ENCODE peak calls at places on chromosomes 4 and X, in nine cellular contexts. One of them, this sample, is unnamed.
A peak's percentile ranks its signal among the peaks of the same experiment; 100 is the strongest.

GRCh38 chr4:164318350-164318749 is 435.6 kb upstream of the SMIM31 start:
- DNase-seq in astrocyte of the spinal cord: no peak
- DNase-seq in AG10803: no peak
- DNase-seq in uterus: no peak
- DNase-seq in esophagus squamous epithelium: no peak
- DNase-seq in sigmoid colon: no peak
- DNase-seq in AG04450: no peak
- DNase-seq in stomach: no peak
- DNase-seq in spleen: no peak
- DNase-seq in this sample: no peak

GRCh38 chr4:173152104-173152503 is 16.5 kb upstream of the GALNT7 start:
- DNase-seq in astrocyte of the spinal cord: no peak
- DNase-seq in AG10803: no peak
- DNase-seq in uterus: no peak
- DNase-seq in esophagus squamous epithelium: no peak
- DNase-seq in sigmoid colon: no peak
- DNase-seq in AG04450: no peak
- DNase-seq in stomach: no peak
- DNase-seq in spleen: no peak
- DNase-seq in this sample: no peak

GRCh38 chr4:84994280-84994679 is 27.8 kb upstream of the WDFY3 start:
- DNase-seq in astrocyte of the spinal cord: peak; percentile 1
- DNase-seq in AG10803: peak; percentile 11
- DNase-seq in uterus: no peak
- DNase-seq in esophagus squamous epithelium: no peak
- DNase-seq in sigmoid colon: no peak
- DNase-seq in AG04450: no peak
- DNase-seq in stomach: no peak
- DNase-seq in spleen: no peak
- DNase-seq in this sample: no peak

GRCh38 chr4:7464259-7464655 is 29.5 kb upstream of the PSAPL1 start:
- DNase-seq in astrocyte of the spinal cord: no peak
- DNase-seq in AG10803: no peak
- DNase-seq in uterus: no peak
- DNase-seq in esophagus squamous epithelium: no peak
- DNase-seq in sigmoid colon: no peak
- DNase-seq in AG04450: no peak
- DNase-seq in stomach: no peak
- DNase-seq in spleen: no peak
- DNase-seq in this sample: no peak

GRCh38 chr4:52368895-52369294 is 290.2 kb downstream of the USP46 start:
- DNase-seq in astrocyte of the spinal cord: no peak
- DNase-seq in AG10803: no peak
- DNase-seq in uterus: no peak
- DNase-seq in esophagus squamous epithelium: no peak
- DNase-seq in sigmoid colon: no peak
- DNase-seq in AG04450: no peak
- DNase-seq in stomach: no peak
- DNase-seq in spleen: no peak
- DNase-seq in this sample: no peak

GRCh38 chrX:108261541-108262218 is 170.1 kb downstream of the ATG4A start:
- DNase-seq in astrocyte of the spinal cord: peak; percentile 28
- DNase-seq in AG10803: no peak
- DNase-seq in uterus: no peak
- DNase-seq in esophagus squamous epithelium: no peak
- DNase-seq in sigmoid colon: no peak
- DNase-seq in AG04450: peak; percentile 81
- DNase-seq in stomach: no peak
- DNase-seq in spleen: no peak
- DNase-seq in this sample: peak; percentile 69

GRCh38 chr4:6751611-6752485 is 30.7 kb upstream of the KIAA0232 start:
- DNase-seq in astrocyte of the spinal cord: no peak
- DNase-seq in AG10803: no peak
- DNase-seq in uterus: no peak
- DNase-seq in esophagus squamous epithelium: no peak
- DNase-seq in sigmoid colon: no peak
- DNase-seq in AG04450: no peak
- DNase-seq in stomach: no peak
- DNase-seq in spleen: no peak
- DNase-seq in this sample: no peak

GRCh38 chrX:10341309-10341708 is 184.5 kb downstream of the CLCN4 start:
- DNase-seq in astrocyte of the spinal cord: no peak
- DNase-seq in AG10803: no peak
- DNase-seq in uterus: no peak
- DNase-seq in esophagus squamous epithelium: no peak
- DNase-seq in sigmoid colon: no peak
- DNase-seq in AG04450: no peak
- DNase-seq in stomach: no peak
- DNase-seq in spleen: no peak
- DNase-seq in this sample: no peak

GRCh38 chrX:29662759-29663503 is 552.4 kb upstream of the MAGEB2 start:
- DNase-seq in astrocyte of the spinal cord: peak; percentile 94
- DNase-seq in AG10803: peak; percentile 86
- DNase-seq in uterus: no peak
- DNase-seq in esophagus squamous epithelium: no peak
- DNase-seq in sigmoid colon: no peak
- DNase-seq in AG04450: peak; percentile 85
- DNase-seq in stomach: no peak
- DNase-seq in spleen: no peak
- DNase-seq in this sample: peak; percentile 86

GRCh38 chr4:2289311-2289954 is 27.5 kb upstream of the MXD4 start:
- DNase-seq in astrocyte of the spinal cord: no peak
- DNase-seq in AG10803: no peak
- DNase-seq in uterus: peak; percentile 11
- DNase-seq in esophagus squamous epithelium: no peak
- DNase-seq in sigmoid colon: peak; percentile 55
- DNase-seq in AG04450: no peak
- DNase-seq in stomach: no peak
- DNase-seq in spleen: peak; percentile 73
- DNase-seq in this sample: no peak

GRCh38 chr4:2287594-2287915 is 25.6 kb upstream of the MXD4 start:
- DNase-seq in astrocyte of the spinal cord: no peak
- DNase-seq in AG10803: no peak
- DNase-seq in uterus: no peak
- DNase-seq in esophagus squamous epithelium: no peak
- DNase-seq in sigmoid colon: peak; percentile 46
- DNase-seq in AG04450: no peak
- DNase-seq in stomach: no peak
- DNase-seq in spleen: peak; percentile 47
- DNase-seq in this sample: no peak

GRCh38 chr4:2289955-2290333 is 28.0 kb upstream of the MXD4 start:
- DNase-seq in astrocyte of the spinal cord: no peak
- DNase-seq in AG10803: no peak
- DNase-seq in uterus: no peak
- DNase-seq in esophagus squamous epithelium: no peak
- DNase-seq in sigmoid colon: peak; percentile 49
- DNase-seq in AG04450: no peak
- DNase-seq in stomach: no peak
- DNase-seq in spleen: no peak
- DNase-seq in this sample: no peak

GRCh38 chr4:2286904-2287593 is 25.1 kb upstream of the MXD4 start:
- DNase-seq in astrocyte of the spinal cord: no peak
- DNase-seq in AG10803: no peak
- DNase-seq in uterus: no peak
- DNase-seq in esophagus squamous epithelium: no peak
- DNase-seq in sigmoid colon: peak; percentile 10
- DNase-seq in AG04450: no peak
- DNase-seq in stomach: no peak
- DNase-seq in spleen: peak; percentile 60
- DNase-seq in this sample: peak; percentile 33

DNA sequence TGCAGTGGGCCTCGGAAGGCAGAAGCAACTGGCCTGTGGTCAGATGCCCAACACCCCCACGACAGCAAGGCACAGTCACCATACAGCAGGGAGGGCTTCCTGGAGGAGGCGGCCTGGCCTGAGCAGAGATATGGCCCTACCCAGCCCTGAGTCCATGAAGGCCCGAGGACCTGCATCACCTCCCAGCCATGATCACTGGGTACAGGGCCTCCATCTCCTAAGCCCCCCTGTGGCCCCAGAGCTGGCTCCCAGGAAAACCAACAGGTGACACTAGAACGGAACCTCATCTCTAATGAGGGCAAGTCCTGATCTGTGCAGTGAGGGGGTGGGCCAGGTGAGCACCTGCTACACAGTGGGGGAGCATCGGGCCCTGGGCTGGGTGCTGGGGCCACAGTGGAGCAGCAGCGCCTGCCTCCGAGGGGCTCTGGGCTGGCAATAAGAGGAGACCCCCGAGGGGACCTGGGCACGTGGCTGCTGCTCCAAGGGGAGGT is 26.2 kb upstream of the MXD4 start:
- DNase-seq in astrocyte of the spinal cord: no peak
- DNase-seq in AG10803: no peak
- DNase-seq in uterus: peak; percentile 9
- DNase-seq in esophagus squamous epithelium: no peak
- DNase-seq in sigmoid colon: peak; percentile 43
- DNase-seq in AG04450: no peak
- DNase-seq in stomach: no peak
- DNase-seq in spleen: peak; percentile 69
- DNase-seq in this sample: no peak
- H3K4me3 ChIP-seq in astrocyte of the spinal cord: no peak overlapping the region
- H3K4me3 ChIP-seq in AG10803: no peak overlapping the region
- H3K4me3 ChIP-seq in uterus: no peak overlapping the region
- H3K4me3 ChIP-seq in esophagus squamous epithelium: no peak overlapping the region
- H3K4me3 ChIP-seq in sigmoid colon: no peak overlapping the region
- H3K4me3 ChIP-seq in AG04450: no peak overlapping the region
- H3K4me3 ChIP-seq in stomach: no peak overlapping the region
- H3K4me3 ChIP-seq in spleen: no peak overlapping the region
- H3K4me3 ChIP-seq in this sample: no peak overlapping the region

GRCh38 chr4:1821679-1822567 is 28.8 kb downstream of the FGFR3 start:
- DNase-seq in astrocyte of the spinal cord: no peak
- DNase-seq in AG10803: no peak
- DNase-seq in uterus: no peak
- DNase-seq in esophagus squamous epithelium: no peak
- DNase-seq in sigmoid colon: no peak
- DNase-seq in AG04450: no peak
- DNase-seq in stomach: no peak
- DNase-seq in spleen: no peak
- DNase-seq in this sample: no peak
- TF ChIP-seq CTCF in astrocyte of the spinal cord: no peak
- TF ChIP-seq CTCF in AG10803: no peak
- TF ChIP-seq CTCF in uterus: no peak
- TF ChIP-seq CTCF in esophagus squamous epithelium: no peak
- TF ChIP-seq CTCF in sigmoid colon: no peak
- TF ChIP-seq CTCF in AG04450: no peak
- TF ChIP-seq CTCF in stomach: no peak
- TF ChIP-seq CTCF in spleen: no peak
- TF ChIP-seq CTCF in this sample: no peak

GRCh38 chrX:40085714-40086113 is 12.0 kb downstream of the BCOR start:
- DNase-seq in astrocyte of the spinal cord: no peak
- DNase-seq in AG10803: no peak
- DNase-seq in uterus: no peak
- DNase-seq in esophagus squamous epithelium: no peak
- DNase-seq in sigmoid colon: no peak
- DNase-seq in AG04450: no peak
- DNase-seq in stomach: no peak
- DNase-seq in spleen: no peak
- DNase-seq in this sample: no peak

GRCh38 chrX:40086569-40087335 is 11.0 kb downstream of the BCOR start:
- DNase-seq in astrocyte of the spinal cord: no peak
- DNase-seq in AG10803: no peak
- DNase-seq in uterus: no peak
- DNase-seq in esophagus squamous epithelium: no peak
- DNase-seq in sigmoid colon: peak; percentile 79
- DNase-seq in AG04450: peak; percentile 47
- DNase-seq in stomach: no peak
- DNase-seq in spleen: no peak
- DNase-seq in this sample: peak; percentile 66

GRCh38 chrX:40084471-40084870 is 13.3 kb downstream of the BCOR start:
- DNase-seq in astrocyte of the spinal cord: no peak
- DNase-seq in AG10803: no peak
- DNase-seq in uterus: no peak
- DNase-seq in esophagus squamous epithelium: no peak
- DNase-seq in sigmoid colon: no peak
- DNase-seq in AG04450: no peak
- DNase-seq in stomach: no peak
- DNase-seq in spleen: no peak
- DNase-seq in this sample: no peak

GRCh38 chrX:40083979-40084359 is 13.8 kb downstream of the BCOR start:
- DNase-seq in astrocyte of the spinal cord: no peak
- DNase-seq in AG10803: no peak
- DNase-seq in uterus: no peak
- DNase-seq in esophagus squamous epithelium: no peak
- DNase-seq in sigmoid colon: no peak
- DNase-seq in AG04450: no peak
- DNase-seq in stomach: no peak
- DNase-seq in spleen: no peak
- DNase-seq in this sample: no peak

GRCh38 chrX:40085086-40085551 is 12.6 kb downstream of the BCOR start:
- DNase-seq in astrocyte of the spinal cord: no peak
- DNase-seq in AG10803: peak; percentile 88
- DNase-seq in uterus: no peak
- DNase-seq in esophagus squamous epithelium: no peak
- DNase-seq in sigmoid colon: no peak
- DNase-seq in AG04450: peak; percentile 54
- DNase-seq in stomach: no peak
- DNase-seq in spleen: no peak
- DNase-seq in this sample: peak; percentile 80
- H3K4me3 ChIP-seq in astrocyte of the spinal cord: no peak overlapping the region
- H3K4me3 ChIP-seq in AG10803: peak overlapping the region; percentile 9
- H3K4me3 ChIP-seq in uterus: no peak overlapping the region
- H3K4me3 ChIP-seq in esophagus squamous epithelium: no peak overlapping the region
- H3K4me3 ChIP-seq in sigmoid colon: no peak overlapping the region
- H3K4me3 ChIP-seq in AG04450: no peak overlapping the region
- H3K4me3 ChIP-seq in stomach: no peak overlapping the region
- H3K4me3 ChIP-seq in spleen: no peak overlapping the region
- H3K4me3 ChIP-seq in this sample: no peak overlapping the region

GRCh38 chr4:40553995-40554394 is 75.7 kb downstream of the RBM47 start:
- DNase-seq in astrocyte of the spinal cord: no peak
- DNase-seq in AG10803: no peak
- DNase-seq in uterus: no peak
- DNase-seq in esophagus squamous epithelium: no peak
- DNase-seq in sigmoid colon: no peak
- DNase-seq in AG04450: no peak
- DNase-seq in stomach: no peak
- DNase-seq in spleen: peak; percentile 81
- DNase-seq in this sample: no peak

GRCh38 chr4:40548256-40548655 is 81.4 kb downstream of the RBM47 start:
- DNase-seq in astrocyte of the spinal cord: peak; percentile 53
- DNase-seq in AG10803: peak; percentile 12
- DNase-seq in uterus: no peak
- DNase-seq in esophagus squamous epithelium: no peak
- DNase-seq in sigmoid colon: no peak
- DNase-seq in AG04450: no peak
- DNase-seq in stomach: no peak
- DNase-seq in spleen: no peak
- DNase-seq in this sample: peak; percentile 29

GRCh38 chr4:40547446-40548132 is 82.1 kb downstream of the RBM47 start:
- DNase-seq in astrocyte of the spinal cord: no peak
- DNase-seq in AG10803: no peak
- DNase-seq in uterus: no peak
- DNase-seq in esophagus squamous epithelium: no peak
- DNase-seq in sigmoid colon: no peak
- DNase-seq in AG04450: no peak
- DNase-seq in stomach: no peak
- DNase-seq in spleen: no peak
- DNase-seq in this sample: no peak

GRCh38 chr4:40552536-40552935 is 77.1 kb downstream of the RBM47 start:
- DNase-seq in astrocyte of the spinal cord: peak; percentile 67
- DNase-seq in AG10803: no peak
- DNase-seq in uterus: no peak
- DNase-seq in esophagus squamous epithelium: no peak
- DNase-seq in sigmoid colon: no peak
- DNase-seq in AG04450: no peak
- DNase-seq in stomach: no peak
- DNase-seq in spleen: no peak
- DNase-seq in this sample: no peak

GRCh38 chr4:40550900-40551546 is 78.6 kb downstream of the RBM47 start:
- DNase-seq in astrocyte of the spinal cord: peak; percentile 30
- DNase-seq in AG10803: peak; percentile 42
- DNase-seq in uterus: no peak
- DNase-seq in esophagus squamous epithelium: no peak
- DNase-seq in sigmoid colon: no peak
- DNase-seq in AG04450: no peak
- DNase-seq in stomach: peak; percentile 49
- DNase-seq in spleen: no peak
- DNase-seq in this sample: peak; percentile 44
- TF ChIP-seq CTCF in astrocyte of the spinal cord: peak; percentile 37
- TF ChIP-seq CTCF in AG10803: peak; percentile 53
- TF ChIP-seq CTCF in uterus: no peak
- TF ChIP-seq CTCF in esophagus squamous epithelium: peak; percentile 23
- TF ChIP-seq CTCF in sigmoid colon: no peak
- TF ChIP-seq CTCF in AG04450: peak; percentile 53
- TF ChIP-seq CTCF in stomach: no peak
- TF ChIP-seq CTCF in spleen: peak; percentile 42
- TF ChIP-seq CTCF in this sample: peak; percentile 35

This sample was measured in foreskin fibroblast.